ENCODE peak calls at places on chromosomes 11 and 22, in nine cellular contexts. X is T-helper 1 cell; W is psoas muscle; K is dermis microvascular lymphatic vessel endothelial cell; D is EL; T is K562; L is stimulated activated CD4-positive, alpha-beta T cell treated with anti-CD3 and anti-CD28 coated beads, Interleukin-1b, Interleukin-23, amount 100 ng/mL, for 24 hours; V is SK-N-DZ; S is cardiac fibroblast. C is an unnamed sample.

GRCh38 chr11:128941573-128942271 is 949 bp downstream of the TP53AIP1 start:
- DNase-seq in X (no peak), S (no peak), T (no peak), V (no peak), L (no peak), D (no peak), W (no peak), K (no peak), C (no peak)

GRCh38 chr11:102047305-102047924 is at the start of gene CFAP300:
- DNase-seq in W (peak), S (peak), D (peak), X (peak), T (no peak), K (peak), V (peak), L (peak), C (peak)

GRCh38 chr11:104926771-104927470 is 28.7 kb upstream of the CASP12 start:
- DNase-seq in W (no peak), L (no peak), V (no peak), D (no peak), S (no peak), T (no peak), K (peak), X (no peak), C (no peak)

GRCh38 chr11:69366591-69366990 is 72.6 kb downstream of the MYEOV start:
- DNase-seq in K (no peak), D (no peak), S (no peak), V (no peak), T (no peak), W (no peak), X (no peak), L (no peak), C (no peak)

GRCh38 chr11:66080055-66080817 is 10.2 kb downstream of the PACS1 start:
- DNase-seq in X (peak), V (no peak), W (no peak), S (peak), T (peak), L (no peak), K (peak), D (peak), C (peak)

GRCh38 chr11:64146036-64146943 is 19.6 kb downstream of the MACROD1 start:
- DNase-seq in K (peak), L (peak), W (peak), X (peak), S (peak), V (peak), T (peak), D (peak), C (peak)

GRCh38 chr22:21808130-21808529 is 59.3 kb downstream of the MAPK1 start:
- DNase-seq in X (no peak), K (no peak), W (no peak), V (no peak), S (no peak), L (no peak), D (no peak), T (no peak), C (no peak)

GRCh38 chr22:31897842-31898241 is 46.5 kb upstream of the YWHAH start:
- DNase-seq in T (no peak), L (no peak), W (no peak), V (no peak), D (peak), S (peak), X (no peak), K (peak), C (no peak)

GRCh38 chr22:43197271-43197941 is 10.5 kb upstream of the TTLL12 start:
- DNase-seq in T (no peak), D (peak), K (no peak), X (no peak), L (no peak), W (no peak), V (no peak), S (peak), C (no peak)

GRCh38 chr11:61477734-61478148 is 30.8 kb upstream of the LRRC10B start:
- DNase-seq in S (peak), V (peak), W (peak), T (peak), L (peak), K (peak), X (peak), D (peak), C (peak)

C was measured in transverse colon.